ENCODE peak calls at places on chromosomes 16 and 17, in ten cellular contexts. F is Calu3; E is A172; Y is PC-3; X is K562; A is DMS53; K is cardiac muscle cell; C is H9; O is endothelial cell; S is stimulated activated CD4-positive, alpha-beta T cell treated with anti-CD3 and anti-CD28 coated beads, Interleukin-2, amount 100 ng/mL, for 24 hours. H is an unnamed sample.

GRCh38 chr17:3621146-3621720 is 12.0 kb upstream of the TRPV1 start:
- DNase-seq in F (no peak), E (no peak), Y (no peak), X (no peak), A (no peak), K (no peak), C (no peak), O (no peak), S (no peak), H (no peak)

GRCh38 chr16:65523258-65523950 is 401.5 kb upstream of the CDH11 start:
- DNase-seq in F (no peak), E (no peak), Y (no peak), X (no peak), A (no peak), K (no peak), C (no peak), O (no peak), S (no peak), H (no peak)

GRCh38 chr16:27226976-27227705 is 23.8 kb downstream of the KDM8 start:
- DNase-seq in F (no peak), E (no peak), Y (no peak), X (no peak), A (no peak), K (no peak), C (no peak), O (no peak), S (no peak), H (no peak)

GRCh38 chr17:42154514-42154883 is 290 bp downstream of the RAB5C start:
- DNase-seq in F (no peak), E (no peak), Y (no peak), X (no peak), A (no peak), K (no peak), C (no peak), O (no peak), S (no peak), H (no peak)

GRCh38 chr17:48560452-48560817 is 15.5 kb upstream of the HOXB2 start:
- DNase-seq in F (no peak), E (no peak), Y (no peak), X (no peak), A (no peak), K (no peak), C (no peak), O (no peak), S (no peak), H (no peak)

GRCh38 chr17:72457712-72458111 is 336.9 kb downstream of the SOX9 start:
- DNase-seq in F (no peak), E (peak; percentile 64), Y (no peak), X (no peak), A (no peak), K (no peak), C (no peak), O (no peak), S (no peak), H (no peak)

GRCh38 chr16:58384437-58385055 is 7.7 kb upstream of the GINS3 start:
- DNase-seq in F (peak; percentile 41), E (no peak), Y (no peak), X (no peak), A (peak; percentile 69), K (no peak), C (no peak), O (no peak), S (no peak), H (no peak)

GRCh38 chr16:526181-527014 is 1.1 kb upstream of the CAPN15 start:
- DNase-seq in F (no peak), E (peak; percentile 16), Y (peak; percentile 4), X (peak; percentile 72), A (peak; percentile 70), K (peak; percentile 92), C (no peak), O (no peak), S (no peak), H (peak; percentile 44)

GRCh38 chr17:66300956-66301355 is 1.5 kb upstream of the PRKCA start:
- DNase-seq in F (no peak), E (no peak), Y (no peak), X (no peak), A (no peak), K (no peak), C (no peak), O (no peak), S (no peak), H (no peak)

H was measured in NCI-H2171 treated with DMSO at 0.1 percent for 48 hours.